ENCODE peak calls at places on chromosomes 12 and 14, in seven cellular contexts. S, H, L, W, P, F and Q are unnamed samples.

GRCh38 chr12:45303955-45304354 is 88.1 kb downstream of the ANO6 start:
- DNase-seq in S (no peak), H (no peak), L (no peak), W (no peak), P (no peak), F (no peak), Q (no peak)

GRCh38 chr14:73700325-73700724 is 13.9 kb downstream of the PNMA1 start:
- DNase-seq in S (no peak), H (no peak), L (no peak), W (no peak), P (no peak), F (no peak), Q (no peak)

GRCh38 chr12:84502907-84503787 is 409.5 kb downstream of the SLC6A15 start:
- DNase-seq in S (peak; percentile 43), H (peak; percentile 54), L (peak; percentile 56), W (peak; percentile 74), P (peak; percentile 48), F (peak; percentile 52), Q (no peak)

GRCh38 chr12:96248532-96248931 is 54.4 kb downstream of the ELK3 start:
- DNase-seq in S (no peak), H (no peak), L (no peak), W (no peak), P (no peak), F (no peak), Q (peak; percentile 79)

GRCh38 chr12:63907561-63907960 is 63.1 kb downstream of the SRGAP1 start:
- DNase-seq in S (no peak), H (no peak), L (no peak), W (no peak), P (no peak), F (no peak), Q (no peak)

GRCh38 chr12:112992541-112993398 is 14.5 kb downstream of the OAS2 start:
- DNase-seq in S (peak; percentile 80), H (peak; percentile 45), L (peak; percentile 65), W (peak; percentile 86), P (peak; percentile 15), F (peak; percentile 18), Q (no peak)

GRCh38 chr12:132723015-132723763 is 12.5 kb downstream of the PGAM5 start:
- DNase-seq in S (peak; percentile 37), H (no peak), L (no peak), W (no peak), P (no peak), F (no peak), Q (no peak)

GRCh38 chr12:103841690-103842584 is 903 bp upstream of the NT5DC3 start:
- DNase-seq in S (peak; percentile 97), H (no peak), L (peak; percentile 10), W (no peak), P (peak; percentile 23), F (no peak), Q (no peak)

GRCh38 chr12:107253361-107253760 is 160.0 kb upstream of the CRY1 start:
- DNase-seq in S (no peak), H (no peak), L (no peak), W (no peak), P (no peak), F (no peak), Q (peak; percentile 91)

GRCh38 chr14:33643782-33644181 is 307.1 kb downstream of the EGLN3 start:
- DNase-seq in S (no peak), H (no peak), L (no peak), W (no peak), P (no peak), F (no peak), Q (no peak)

GRCh38 chr14:96705422-96706092 is 91.6 kb upstream of the VRK1 start:
- DNase-seq in S (no peak), H (no peak), L (no peak), W (no peak), P (no peak), F (no peak), Q (no peak)

GRCh38 chr14:100770605-100771120 is 44.0 kb downstream of the DLK1 start:
- DNase-seq in S (no peak), H (no peak), L (no peak), W (no peak), P (no peak), F (no peak), Q (no peak)

GRCh38 chr14:23694085-23694975 is 58.2 kb downstream of the DHRS2 start:
- DNase-seq in S (peak; percentile 9), H (no peak), L (no peak), W (peak; percentile 42), P (no peak), F (no peak), Q (no peak)